ENCODE peak calls at places on chromosomes 1 and 21, in eight cellular contexts. One of them, this sample, is unnamed.

GRCh38 chr1:34162852-34163766 is 1.9 kb downstream of the CSMD2 start:
- DNase-seq in stomach: peak
- DNase-seq in Panc1: no peak
- DNase-seq in spleen: peak
- DNase-seq in GM23338: peak
- DNase-seq in HCT116: peak
- DNase-seq in SK-N-SH: peak
- DNase-seq in suprapubic skin: no peak
- DNase-seq in this sample: peak

GRCh38 chr1:225762002-225762441 is 15.6 kb upstream of the SRP9 start:
- DNase-seq in HCT116: no peak
- DNase-seq in Panc1: no peak
- DNase-seq in spleen: peak
- DNase-seq in SK-N-SH: no peak
- DNase-seq in suprapubic skin: peak
- DNase-seq in stomach: peak
- DNase-seq in GM23338: no peak
- DNase-seq in this sample: no peak

GRCh38 chr1:180175291-180175690 is 20.6 kb downstream of the QSOX1 start:
- DNase-seq in SK-N-SH: no peak
- DNase-seq in Panc1: no peak
- DNase-seq in HCT116: no peak
- DNase-seq in suprapubic skin: peak
- DNase-seq in stomach: no peak
- DNase-seq in GM23338: no peak
- DNase-seq in spleen: peak
- DNase-seq in this sample: no peak

GRCh38 chr1:100730130-100730529 is 10.6 kb downstream of the VCAM1 start:
- DNase-seq in SK-N-SH: no peak
- DNase-seq in Panc1: no peak
- DNase-seq in suprapubic skin: no peak
- DNase-seq in GM23338: no peak
- DNase-seq in stomach: no peak
- DNase-seq in spleen: no peak
- DNase-seq in HCT116: no peak
- DNase-seq in this sample: no peak

GRCh38 chr1:15698201-15698600 is 14.1 kb downstream of the PLEKHM2 start:
- DNase-seq in Panc1: no peak
- DNase-seq in stomach: no peak
- DNase-seq in suprapubic skin: no peak
- DNase-seq in HCT116: no peak
- DNase-seq in SK-N-SH: no peak
- DNase-seq in GM23338: no peak
- DNase-seq in spleen: no peak
- DNase-seq in this sample: no peak

GRCh38 chr21:31366825-31367224 is 22.8 kb upstream of the TIAM1 start:
- DNase-seq in HCT116: peak
- DNase-seq in spleen: no peak
- DNase-seq in suprapubic skin: no peak
- DNase-seq in Panc1: peak
- DNase-seq in stomach: peak
- DNase-seq in GM23338: no peak
- DNase-seq in SK-N-SH: no peak
- DNase-seq in this sample: no peak

GRCh38 chr1:218683224-218683623 is 338.1 kb downstream of the TGFB2 start:
- DNase-seq in stomach: no peak
- DNase-seq in HCT116: no peak
- DNase-seq in Panc1: no peak
- DNase-seq in SK-N-SH: no peak
- DNase-seq in spleen: no peak
- DNase-seq in suprapubic skin: no peak
- DNase-seq in GM23338: no peak
- DNase-seq in this sample: no peak

GRCh38 chr1:89429062-89429461 is 65.2 kb downstream of the GBP6 start:
- DNase-seq in suprapubic skin: no peak
- DNase-seq in stomach: no peak
- DNase-seq in HCT116: no peak
- DNase-seq in spleen: no peak
- DNase-seq in Panc1: no peak
- DNase-seq in GM23338: no peak
- DNase-seq in SK-N-SH: no peak
- DNase-seq in this sample: no peak

GRCh38 chr1:55724551-55725325 is 509.6 kb upstream of the USP24 start:
- DNase-seq in spleen: no peak
- DNase-seq in HCT116: no peak
- DNase-seq in stomach: no peak
- DNase-seq in suprapubic skin: no peak
- DNase-seq in GM23338: no peak
- DNase-seq in SK-N-SH: no peak
- DNase-seq in Panc1: no peak
- DNase-seq in this sample: no peak

GRCh38 chr1:7427901-7428300 is 343.2 kb upstream of the VAMP3 start:
- DNase-seq in spleen: peak
- DNase-seq in GM23338: no peak
- DNase-seq in SK-N-SH: no peak
- DNase-seq in Panc1: no peak
- DNase-seq in HCT116: no peak
- DNase-seq in suprapubic skin: no peak
- DNase-seq in stomach: no peak
- DNase-seq in this sample: no peak

GRCh38 chr1:21935393-21935804 is 1.7 kb downstream of the HSPG2 start:
- DNase-seq in GM23338: no peak
- DNase-seq in stomach: no peak
- DNase-seq in suprapubic skin: no peak
- DNase-seq in spleen: no peak
- DNase-seq in Panc1: no peak
- DNase-seq in SK-N-SH: no peak
- DNase-seq in HCT116: no peak
- DNase-seq in this sample: no peak

GRCh38 chr1:21931171-21932093 is 5.7 kb downstream of the HSPG2 start:
- DNase-seq in suprapubic skin: no peak
- DNase-seq in stomach: peak
- DNase-seq in Panc1: no peak
- DNase-seq in GM23338: no peak
- DNase-seq in spleen: peak
- DNase-seq in SK-N-SH: no peak
- DNase-seq in HCT116: peak
- DNase-seq in this sample: peak

GRCh38 chr1:21932127-21932526 is 5.0 kb downstream of the HSPG2 start:
- DNase-seq in stomach: no peak
- DNase-seq in Panc1: no peak
- DNase-seq in SK-N-SH: no peak
- DNase-seq in spleen: no peak
- DNase-seq in GM23338: no peak
- DNase-seq in HCT116: no peak
- DNase-seq in suprapubic skin: no peak
- DNase-seq in this sample: no peak

GRCh38 chr1:21935891-21936365 is 1.2 kb downstream of the HSPG2 start:
- DNase-seq in stomach: peak
- DNase-seq in suprapubic skin: no peak
- DNase-seq in GM23338: peak
- DNase-seq in SK-N-SH: no peak
- DNase-seq in HCT116: no peak
- DNase-seq in spleen: no peak
- DNase-seq in Panc1: no peak
- DNase-seq in this sample: peak

DNA sequence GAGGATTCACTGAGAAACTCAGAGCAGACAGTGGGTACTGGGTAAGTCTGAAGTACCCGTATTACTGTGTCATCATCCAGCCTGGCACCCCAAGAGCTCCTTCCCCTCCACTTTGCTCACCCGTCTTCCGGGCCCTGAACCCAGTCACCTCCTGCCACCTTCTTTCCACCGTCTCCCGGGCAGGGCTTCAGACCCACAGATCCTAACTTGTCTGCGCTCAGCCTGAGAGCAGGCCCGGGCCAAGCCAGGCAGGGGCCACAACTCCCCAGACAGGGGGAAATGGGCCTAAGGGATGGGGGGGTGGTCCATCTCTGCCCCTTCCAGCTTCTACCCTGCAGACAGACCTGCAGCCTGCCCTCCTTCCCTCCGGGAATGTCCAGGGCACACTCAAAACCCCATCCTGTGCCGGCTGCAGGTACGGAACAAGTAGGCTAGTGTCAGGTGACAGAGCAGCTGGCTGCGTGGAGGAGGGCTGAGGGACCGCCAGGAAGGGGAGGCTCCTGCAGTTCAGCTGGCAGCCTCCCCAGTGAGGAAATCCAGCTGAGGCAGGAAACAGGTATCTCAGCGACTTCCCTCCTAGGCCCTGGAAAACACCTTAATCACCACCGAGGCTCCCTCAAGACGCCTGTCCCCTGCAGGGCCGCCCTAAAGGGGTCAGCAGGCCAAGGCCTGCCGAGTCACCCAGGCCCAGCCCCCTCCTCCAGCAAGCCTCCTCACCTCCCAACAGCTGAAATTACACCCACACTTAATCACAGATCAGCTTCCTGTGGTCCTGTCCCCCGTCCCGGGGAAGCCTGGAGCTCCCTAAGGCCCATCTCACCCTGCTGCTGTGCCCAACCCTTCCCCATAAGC is 3.5 kb downstream of the HSPG2 start:
- DNase-seq in GM23338: peak
- DNase-seq in suprapubic skin: no peak
- DNase-seq in SK-N-SH: no peak
- DNase-seq in spleen: no peak
- DNase-seq in HCT116: no peak
- DNase-seq in Panc1: no peak
- DNase-seq in stomach: peak
- DNase-seq in this sample: peak
- TF ChIP-seq POLR2AphosphoS5 in GM23338: no peak
- TF ChIP-seq POLR2AphosphoS5 in suprapubic skin: no peak
- TF ChIP-seq POLR2AphosphoS5 in SK-N-SH: no peak
- TF ChIP-seq POLR2AphosphoS5 in spleen: no peak
- TF ChIP-seq POLR2AphosphoS5 in HCT116: no peak
- TF ChIP-seq POLR2AphosphoS5 in Panc1: no peak
- TF ChIP-seq POLR2AphosphoS5 in stomach: peak
- TF ChIP-seq POLR2AphosphoS5 in this sample: peak

DNA sequence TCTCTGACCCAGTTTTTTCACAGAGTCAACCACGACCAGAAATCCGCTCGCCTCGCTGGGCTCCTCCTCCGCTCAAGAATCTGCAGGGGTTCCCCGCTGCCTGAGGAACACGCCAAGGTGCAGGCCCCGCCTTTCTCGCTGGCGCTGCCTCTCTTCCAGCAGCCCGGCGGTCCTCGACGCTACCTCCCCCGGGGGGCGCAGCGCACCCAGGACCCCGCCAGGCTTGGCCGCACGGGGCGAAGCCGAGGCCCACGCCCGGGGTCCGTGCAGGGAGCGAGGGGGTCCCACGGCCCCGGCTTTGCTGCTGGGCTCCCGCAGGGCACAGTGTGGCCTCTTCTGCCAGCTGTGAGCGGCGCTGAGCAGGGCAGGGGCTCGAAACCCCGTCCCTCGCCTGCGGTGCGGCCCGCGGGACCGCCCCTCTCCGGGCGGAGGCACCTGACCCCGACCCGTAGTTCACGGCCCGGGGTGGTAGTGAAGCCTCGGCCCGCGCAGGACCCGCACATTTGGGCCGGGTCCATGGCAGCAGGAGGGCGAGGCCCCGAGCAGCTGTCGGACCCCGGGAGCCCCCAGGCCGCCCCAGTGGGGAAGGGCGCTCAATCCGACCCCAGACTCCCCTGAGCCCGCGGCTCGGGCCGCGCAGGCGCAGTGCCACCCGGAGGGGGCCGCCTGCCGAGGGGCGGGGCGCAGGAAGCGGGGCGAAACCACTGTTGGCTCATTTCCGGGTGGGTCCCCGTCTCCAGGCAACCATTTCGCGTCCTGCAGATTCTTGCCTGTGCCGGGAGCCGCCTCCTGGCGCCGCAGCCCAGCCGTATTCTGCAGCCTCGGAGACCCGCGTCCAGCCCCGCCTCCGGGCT is 10.0 kb upstream of the MMEL1 start:
- DNase-seq in HCT116: peak
- DNase-seq in spleen: peak
- DNase-seq in SK-N-SH: peak
- DNase-seq in GM23338: peak
- DNase-seq in Panc1: peak
- DNase-seq in stomach: peak
- DNase-seq in suprapubic skin: peak
- DNase-seq in this sample: peak
- TF ChIP-seq POLR2AphosphoS5 in HCT116: peak
- TF ChIP-seq POLR2AphosphoS5 in spleen: peak
- TF ChIP-seq POLR2AphosphoS5 in SK-N-SH: peak
- TF ChIP-seq POLR2AphosphoS5 in GM23338: peak
- TF ChIP-seq POLR2AphosphoS5 in Panc1: peak
- TF ChIP-seq POLR2AphosphoS5 in stomach: peak
- TF ChIP-seq POLR2AphosphoS5 in suprapubic skin: no peak
- TF ChIP-seq POLR2AphosphoS5 in this sample: peak

DNA sequence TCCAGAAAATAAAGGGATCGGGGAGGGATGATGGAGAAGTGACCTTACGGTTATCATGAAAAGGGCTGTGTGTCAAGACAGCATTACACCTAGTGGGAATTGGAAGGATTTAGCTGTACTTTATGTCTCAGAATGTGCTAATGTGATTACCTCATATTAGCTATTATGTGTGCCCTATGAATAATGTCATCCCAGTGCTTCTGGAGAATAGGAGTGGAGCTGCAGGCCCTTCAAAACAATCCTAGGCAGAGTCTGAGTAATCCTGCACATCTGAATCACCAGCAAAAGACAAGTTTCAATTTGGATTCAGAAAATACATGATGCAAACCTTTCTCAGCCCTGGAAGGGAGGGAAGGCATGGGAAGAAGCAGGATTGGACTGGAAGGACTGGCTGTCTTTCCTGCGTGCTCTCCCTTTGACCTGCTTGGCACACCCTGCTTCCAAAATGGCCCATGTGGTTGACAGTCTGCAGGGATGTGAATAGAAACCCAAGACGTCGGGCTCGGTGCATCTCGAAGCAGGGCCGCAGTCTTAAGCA is 54.1 kb upstream of the TARBP1 start:
- DNase-seq in spleen: peak
- DNase-seq in HCT116: no peak
- DNase-seq in stomach: no peak
- DNase-seq in GM23338: no peak
- DNase-seq in SK-N-SH: no peak
- DNase-seq in suprapubic skin: peak
- DNase-seq in Panc1: no peak
- DNase-seq in this sample: peak
- TF ChIP-seq POLR2AphosphoS5 in spleen: no peak
- TF ChIP-seq POLR2AphosphoS5 in HCT116: no peak
- TF ChIP-seq POLR2AphosphoS5 in stomach: peak
- TF ChIP-seq POLR2AphosphoS5 in GM23338: no peak
- TF ChIP-seq POLR2AphosphoS5 in SK-N-SH: peak
- TF ChIP-seq POLR2AphosphoS5 in suprapubic skin: peak
- TF ChIP-seq POLR2AphosphoS5 in Panc1: no peak
- TF ChIP-seq POLR2AphosphoS5 in this sample: peak

GRCh38 chr1:177934461-177934860 is 35.4 kb downstream of the SEC16B start:
- DNase-seq in GM23338: no peak
- DNase-seq in suprapubic skin: no peak
- DNase-seq in SK-N-SH: no peak
- DNase-seq in spleen: no peak
- DNase-seq in Panc1: no peak
- DNase-seq in stomach: no peak
- DNase-seq in HCT116: no peak
- DNase-seq in this sample: no peak
- TF ChIP-seq POLR2AphosphoS5 in GM23338: no peak
- TF ChIP-seq POLR2AphosphoS5 in suprapubic skin: no peak
- TF ChIP-seq POLR2AphosphoS5 in SK-N-SH: no peak
- TF ChIP-seq POLR2AphosphoS5 in spleen: no peak
- TF ChIP-seq POLR2AphosphoS5 in Panc1: no peak
- TF ChIP-seq POLR2AphosphoS5 in stomach: no peak
- TF ChIP-seq POLR2AphosphoS5 in HCT116: no peak
- TF ChIP-seq POLR2AphosphoS5 in this sample: no peak

GRCh38 chr1:183090386-183091006 is 67.3 kb downstream of the LAMC1 start:
- DNase-seq in GM23338: no peak
- DNase-seq in SK-N-SH: no peak
- DNase-seq in spleen: no peak
- DNase-seq in suprapubic skin: peak
- DNase-seq in HCT116: no peak
- DNase-seq in Panc1: no peak
- DNase-seq in stomach: no peak
- DNase-seq in this sample: peak
- TF ChIP-seq POLR2AphosphoS5 in GM23338: no peak
- TF ChIP-seq POLR2AphosphoS5 in SK-N-SH: no peak
- TF ChIP-seq POLR2AphosphoS5 in spleen: no peak
- TF ChIP-seq POLR2AphosphoS5 in suprapubic skin: no peak
- TF ChIP-seq POLR2AphosphoS5 in HCT116: no peak
- TF ChIP-seq POLR2AphosphoS5 in Panc1: no peak
- TF ChIP-seq POLR2AphosphoS5 in stomach: peak
- TF ChIP-seq POLR2AphosphoS5 in this sample: peak